ENCODE peak calls at places on chromosomes 11 and 22, in eight cellular contexts. H is fibroblast of lung, D is uterus, Y is heart right ventricle, Q is tibial nerve, T is dorsolateral prefrontal cortex, K is fibroblast of the aortic adventitia, J is lower lobe of right lung. Z is an unnamed sample.

GRCh38 chr11:32586576-32587190 is 3.1 kb downstream of the EIF3M start:
- DNase-seq in H (peak), D (no peak), Y (no peak), Q (no peak), T (no peak), K (peak), J (no peak), Z (peak)

GRCh38 chr22:17777005-17777716 is 2.9 kb upstream of the BID start:
- DNase-seq in H (no peak), D (no peak), Y (no peak), Q (no peak), T (no peak), K (no peak), J (peak), Z (no peak)

GRCh38 chr11:70205049-70205725 is 2.1 kb downstream of the FADD start:
- DNase-seq in H (no peak), D (no peak), Y (no peak), Q (no peak), T (no peak), K (peak), J (no peak), Z (no peak)

GRCh38 chr22:43236401-43237166 is 49.6 kb upstream of the TTLL12 start:
- DNase-seq in H (no peak), D (no peak), Y (peak), Q (no peak), T (no peak), K (no peak), J (peak), Z (no peak)

GRCh38 chr22:22590136-22590891 is 31.2 kb upstream of the PRAME start:
- DNase-seq in H (no peak), D (no peak), Y (no peak), Q (no peak), T (no peak), K (no peak), J (no peak), Z (no peak)

GRCh38 chr11:95863486-95864140 is 60.3 kb downstream of the MTMR2 start:
- DNase-seq in H (peak), D (no peak), Y (no peak), Q (no peak), T (no peak), K (peak), J (no peak), Z (peak)

GRCh38 chr11:7485136-7485853 is at the start of gene OLFML1:
- DNase-seq in H (peak), D (peak), Y (peak), Q (peak), T (no peak), K (peak), J (no peak), Z (peak)

GRCh38 chr11:130775306-130776043 is 140.8 kb downstream of the SNX19 start:
- DNase-seq in H (peak), D (no peak), Y (no peak), Q (no peak), T (no peak), K (peak), J (no peak), Z (no peak)

GRCh38 chr11:9880657-9881056 is 216.8 kb downstream of the SWAP70 start:
- DNase-seq in H (no peak), D (no peak), Y (no peak), Q (no peak), T (no peak), K (no peak), J (no peak), Z (no peak)

GRCh38 chr11:107442715-107443215 is 14.9 kb downstream of the CWF19L2 start:
- DNase-seq in H (no peak), D (no peak), Y (no peak), Q (no peak), T (no peak), K (no peak), J (no peak), Z (no peak)

GRCh38 chr11:107044503-107044902 is 26.2 kb upstream of the GUCY1A2 start:
- DNase-seq in H (no peak), D (no peak), Y (no peak), Q (no peak), T (no peak), K (no peak), J (no peak), Z (no peak)

GRCh38 chr22:45201678-45202332 is 38.1 kb downstream of the NUP50 start:
- DNase-seq in H (peak), D (no peak), Y (no peak), Q (no peak), T (no peak), K (peak), J (peak), Z (no peak)

GRCh38 chr11:73359930-73360742 is 16.1 kb upstream of the RELT start:
- DNase-seq in H (peak), D (no peak), Y (no peak), Q (no peak), T (no peak), K (peak), J (no peak), Z (peak)

GRCh38 chr11:63478896-63479295 is 12.1 kb downstream of the PLAAT5 start:
- DNase-seq in H (peak), D (peak), Y (no peak), Q (peak), T (no peak), K (peak), J (no peak), Z (peak)

GRCh38 chr11:130422251-130422995 is 6.0 kb downstream of the ADAMTS8 start:
- DNase-seq in H (no peak), D (no peak), Y (no peak), Q (no peak), T (no peak), K (no peak), J (no peak), Z (no peak)

GRCh38 chr11:110289472-110289871 is 6.9 kb downstream of the RDX start:
- DNase-seq in H (no peak), D (no peak), Y (no peak), Q (no peak), T (no peak), K (no peak), J (no peak), Z (no peak)

GRCh38 chr11:67269401-67270255 is 3.4 kb downstream of the GRK2 start:
- DNase-seq in H (no peak), D (peak), Y (peak), Q (no peak), T (peak), K (no peak), J (peak), Z (no peak)

GRCh38 chr11:2860636-2861035 is 24.9 kb downstream of the CDKN1C start:
- DNase-seq in H (peak), D (no peak), Y (no peak), Q (no peak), T (no peak), K (no peak), J (no peak), Z (peak)

GRCh38 chr11:111081021-111081511 is 164.5 kb upstream of the POU2AF2 start:
- DNase-seq in H (no peak), D (no peak), Y (no peak), Q (no peak), T (no peak), K (no peak), J (no peak), Z (peak)

GRCh38 chr11:69655479-69656394 is 14.8 kb downstream of the CCND1 start:
- DNase-seq in H (no peak), D (no peak), Y (no peak), Q (no peak), T (peak), K (no peak), J (peak), Z (no peak)

GRCh38 chr11:13135385-13136271 is 126.5 kb downstream of the RASSF10 start:
- DNase-seq in H (peak), D (no peak), Y (no peak), Q (no peak), T (peak), K (peak), J (no peak), Z (peak)

GRCh38 chr11:20754957-20755356 is 85.6 kb downstream of the NELL1 start:
- DNase-seq in H (no peak), D (no peak), Y (no peak), Q (no peak), T (no peak), K (no peak), J (no peak), Z (no peak)

GRCh38 chr22:36830601-36831000 is 13.8 kb upstream of the PVALB start:
- DNase-seq in H (no peak), D (no peak), Y (no peak), Q (no peak), T (no peak), K (no peak), J (no peak), Z (no peak)

GRCh38 chr11:18853086-18853720 is 61.6 kb upstream of the PTPN5 start:
- DNase-seq in H (peak), D (no peak), Y (no peak), Q (no peak), T (no peak), K (peak), J (no peak), Z (peak)

GRCh38 chr22:44161673-44162072 is 19.1 kb upstream of the PARVG start:
- DNase-seq in H (no peak), D (no peak), Y (no peak), Q (no peak), T (no peak), K (no peak), J (no peak), Z (no peak)

GRCh38 chr11:74611369-74611861 is 19.0 kb downstream of the POLD3 start:
- DNase-seq in H (peak), D (no peak), Y (no peak), Q (no peak), T (no peak), K (peak), J (no peak), Z (peak)
- TF ChIP-seq CTCF in H (peak), D (peak), Y (peak), Q (peak), T (peak), K (peak), J (peak), Z (peak)

GRCh38 chr22:48453171-48453570 is 1374.5 kb downstream of the BRD1 start:
- DNase-seq in H (no peak), D (no peak), Y (no peak), Q (no peak), T (no peak), K (no peak), J (no peak), Z (no peak)
- TF ChIP-seq CTCF in H (no peak), D (no peak), Y (no peak), Q (no peak), T (no peak), K (no peak), J (no peak), Z (no peak)

GRCh38 chr11:4826425-4826824 is 5.3 kb downstream of the OR51F2 start:
- DNase-seq in H (no peak), D (no peak), Y (no peak), Q (no peak), T (no peak), K (no peak), J (no peak), Z (no peak)
- TF ChIP-seq CTCF in H (no peak), D (peak), Y (peak), Q (no peak), T (no peak), K (no peak), J (no peak), Z (no peak)

DNA sequence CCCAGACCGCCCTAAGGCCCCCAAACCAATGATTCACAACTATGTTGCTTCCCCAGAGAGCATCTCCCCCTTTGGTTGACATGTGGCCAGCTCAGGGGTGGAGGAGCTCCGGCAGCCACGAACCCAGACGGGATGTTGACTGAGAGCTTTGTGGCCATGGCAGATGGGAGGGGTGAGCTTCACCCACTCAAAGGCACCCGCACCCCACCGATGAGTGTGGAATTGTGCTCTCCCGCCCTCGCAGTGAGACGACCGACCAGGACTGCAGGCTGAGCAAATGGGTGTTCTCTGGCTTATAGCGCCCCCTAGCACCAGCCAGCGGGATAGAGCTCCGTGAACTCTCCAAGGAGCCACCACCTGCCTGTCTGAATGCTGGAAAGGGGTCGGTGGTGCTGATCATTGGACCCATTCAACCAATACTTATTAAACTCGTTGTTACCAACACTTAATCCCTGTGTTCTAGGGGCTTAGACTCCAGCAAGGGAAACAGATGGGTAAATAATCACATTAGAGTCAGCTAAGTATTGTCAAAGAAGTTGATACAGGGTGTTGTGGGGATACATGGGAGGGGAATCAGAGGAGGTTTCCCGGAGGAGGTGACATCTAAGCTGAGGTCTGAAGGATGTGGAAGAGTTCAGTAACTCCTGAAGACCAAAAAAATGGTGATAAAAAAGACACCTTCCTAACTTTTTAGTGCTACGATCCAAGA is 4.5 kb upstream of the TIMP3 start:
- DNase-seq in H (peak), D (peak), Y (peak), Q (peak), T (peak), K (peak), J (peak), Z (peak)
- TF ChIP-seq CTCF in H (peak), D (peak), Y (peak), Q (peak), T (peak), K (peak), J (peak), Z (peak)

DNA sequence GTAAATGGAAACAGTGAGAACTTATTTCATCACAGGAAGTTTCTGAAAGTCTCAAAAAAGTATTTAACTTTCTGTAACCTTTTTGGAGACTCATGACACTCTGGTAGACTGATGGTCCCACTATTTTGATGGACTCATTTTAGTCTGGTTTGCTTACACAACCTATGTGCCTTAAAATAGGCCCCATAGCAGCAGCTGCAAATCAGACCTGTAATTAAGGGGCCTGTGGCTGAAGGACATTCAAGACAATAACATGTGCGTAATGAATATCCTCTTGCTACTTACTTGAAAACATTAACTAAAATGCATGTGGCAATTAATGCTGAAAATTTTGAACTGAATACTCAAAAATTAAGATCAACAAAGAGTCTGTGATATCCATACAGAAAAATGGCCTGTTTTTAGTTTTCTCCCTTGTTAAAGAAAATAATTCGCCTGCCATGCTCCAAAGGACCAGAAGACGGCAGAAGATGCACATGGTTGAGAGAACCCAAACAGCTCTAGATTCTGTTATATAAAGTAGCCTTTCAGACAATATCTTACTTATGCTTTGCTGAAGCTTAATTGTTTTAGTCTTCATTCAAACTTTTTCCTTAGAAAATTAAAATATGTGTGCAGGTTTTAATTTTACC is 568.5 kb downstream of the KCNA4 start:
- DNase-seq in H (peak), D (no peak), Y (no peak), Q (no peak), T (no peak), K (peak), J (no peak), Z (peak)
- TF ChIP-seq CTCF in H (peak), D (peak), Y (peak), Q (no peak), T (peak), K (peak), J (peak), Z (peak)

DNA sequence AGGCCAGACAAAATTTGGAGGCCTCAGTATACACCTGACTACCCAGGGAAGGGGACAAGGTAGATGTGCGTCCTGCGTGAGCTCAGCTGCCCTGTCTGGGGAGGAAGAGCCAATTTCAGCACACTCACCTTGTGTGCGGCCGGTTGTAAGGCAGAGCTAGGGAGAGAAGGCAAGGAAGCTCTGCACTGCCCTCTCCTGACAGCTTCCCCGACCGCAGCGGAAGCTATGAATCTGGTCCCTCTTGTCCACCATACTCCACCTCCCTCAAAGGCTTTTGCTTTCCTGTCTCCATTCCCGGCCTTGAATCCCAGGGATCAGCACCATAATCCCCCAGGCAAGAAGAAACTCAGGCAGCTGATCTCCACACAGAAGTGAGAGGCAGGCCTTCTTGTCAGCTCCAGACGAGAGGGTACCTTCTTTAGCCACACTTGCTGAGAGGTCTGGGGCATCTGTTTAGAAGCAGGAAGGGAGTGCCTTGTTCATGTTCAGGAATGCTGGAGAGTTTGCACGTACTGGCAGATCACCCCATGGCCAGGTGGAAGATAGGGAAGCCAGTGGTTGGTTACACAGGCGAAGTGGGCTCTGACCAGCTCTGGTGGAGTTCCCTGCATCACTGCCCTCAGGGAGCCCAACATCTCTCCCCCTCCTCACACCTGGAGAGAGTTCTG is 62.5 kb downstream of the FEZ1 start:
- DNase-seq in H (peak), D (no peak), Y (peak), Q (peak), T (peak), K (peak), J (no peak), Z (peak)
- TF ChIP-seq CTCF in H (peak), D (peak), Y (peak), Q (peak), T (peak), K (peak), J (peak), Z (peak)

GRCh38 chr11:75428301-75428724 is 4.7 kb downstream of the KLHL35 start:
- DNase-seq in H (peak), D (peak), Y (peak), Q (peak), T (peak), K (peak), J (peak), Z (peak)
- TF ChIP-seq CTCF in H (no peak), D (no peak), Y (no peak), Q (no peak), T (no peak), K (no peak), J (no peak), Z (no peak)